ENCODE peak calls at places on chromosomes 11 and 22, in five cellular contexts. Y, R, G, K and Q are unnamed samples.

GRCh38 chr11:126329644-126330200 is 25.8 kb upstream of the ST3GAL4 start:
- DNase-seq in K (no peak), Y (no peak), G (no peak), R (no peak), Q (no peak)

GRCh38 chr22:46072030-46072881 is 78.1 kb upstream of the PPARA start:
- DNase-seq in G (peak), R (peak), K (peak), Y (peak), Q (peak)

GRCh38 chr11:28701760-28702449 is 593.7 kb downstream of the METTL15 start:
- DNase-seq in R (no peak), K (peak), G (peak), Y (no peak), Q (no peak)

GRCh38 chr22:23203452-23204124 is 23.3 kb downstream of the BCR start:
- DNase-seq in Y (no peak), K (no peak), G (no peak), R (no peak), Q (no peak)

GRCh38 chr11:73323464-73323863 is 15.4 kb downstream of the ARHGEF17 start:
- DNase-seq in K (no peak), R (no peak), G (peak), Y (peak), Q (peak)

GRCh38 chr22:47295226-47295901 is 532.9 kb downstream of the TBC1D22A start:
- DNase-seq in R (no peak), Y (no peak), K (no peak), G (peak), Q (no peak)

GRCh38 chr11:119029340-119030028 is 1.2 kb downstream of the SLC37A4 start:
- DNase-seq in Y (no peak), G (peak), R (no peak), K (peak), Q (no peak)

GRCh38 chr11:86670179-86670578 is 2.2 kb downstream of the ME3 start:
- DNase-seq in Y (peak), K (peak), R (no peak), G (no peak), Q (no peak)

GRCh38 chr11:61776561-61777075 is 15.8 kb downstream of the TMEM258 start:
- DNase-seq in G (peak), K (peak), Y (peak), R (no peak), Q (no peak)

GRCh38 chr11:56624661-56625110 is 10.0 kb upstream of the OR5M1 start:
- DNase-seq in Y (peak), K (peak), R (no peak), G (no peak), Q (no peak)

GRCh38 chr11:126669416-126669815 is 313.9 kb downstream of the ST3GAL4 start:
- DNase-seq in K (no peak), G (no peak), Y (peak), R (no peak), Q (no peak)

GRCh38 chr11:116691779-116692178 is 81.0 kb downstream of the BUD13 start:
- DNase-seq in R (peak), Y (peak), K (no peak), G (peak), Q (no peak)

GRCh38 chr22:30541979-30542810 is 4.3 kb downstream of the SEC14L6 start:
- DNase-seq in K (no peak), G (peak), Y (no peak), R (no peak), Q (peak)

GRCh38 chr22:33869946-33870345 is 50.3 kb downstream of the LARGE1 start:
- DNase-seq in Y (no peak), K (no peak), R (no peak), G (no peak), Q (no peak)

GRCh38 chr22:40094449-40094848 is 83.3 kb upstream of the TNRC6B start:
- DNase-seq in K (no peak), R (no peak), Y (peak), G (no peak), Q (no peak)

GRCh38 chr11:17267576-17267975 is 9.0 kb upstream of the NUCB2 start:
- DNase-seq in Y (no peak), K (peak), R (no peak), G (no peak), Q (no peak)

GRCh38 chr22:48489551-48490512 is 1337.8 kb downstream of the BRD1 start:
- DNase-seq in R (no peak), G (peak), Y (no peak), K (no peak), Q (no peak)

GRCh38 chr22:39592104-39593060 is 21.8 kb downstream of the CACNA1I start:
- DNase-seq in Y (peak), R (no peak), K (peak), G (peak), Q (no peak)

GRCh38 chr11:72808415-72808814 is 5.8 kb upstream of the ATG16L2 start:
- DNase-seq in Y (peak), R (no peak), K (no peak), G (no peak), Q (no peak)

GRCh38 chr22:44091021-44091721 is 67.1 kb downstream of the PARVB start:
- DNase-seq in Y (peak), G (no peak), K (no peak), R (no peak), Q (no peak)
- TF ChIP-seq CTCF in Y (peak), G (no peak), K (peak), R (no peak), Q (peak)

GRCh38 chr11:93361435-93361834 is 30.9 kb downstream of the DEUP1 start:
- DNase-seq in R (no peak), G (no peak), Y (no peak), K (no peak), Q (no peak)
- TF ChIP-seq CTCF in R (no peak), G (no peak), Y (no peak), K (peak), Q (peak)

GRCh38 chr22:31630331-31631329 is 31.4 kb downstream of the PISD start:
- DNase-seq in Y (peak), R (peak), K (peak), G (peak), Q (peak)
- TF ChIP-seq CTCF in Y (no peak), R (peak), K (no peak), G (no peak), Q (no peak)

DNA sequence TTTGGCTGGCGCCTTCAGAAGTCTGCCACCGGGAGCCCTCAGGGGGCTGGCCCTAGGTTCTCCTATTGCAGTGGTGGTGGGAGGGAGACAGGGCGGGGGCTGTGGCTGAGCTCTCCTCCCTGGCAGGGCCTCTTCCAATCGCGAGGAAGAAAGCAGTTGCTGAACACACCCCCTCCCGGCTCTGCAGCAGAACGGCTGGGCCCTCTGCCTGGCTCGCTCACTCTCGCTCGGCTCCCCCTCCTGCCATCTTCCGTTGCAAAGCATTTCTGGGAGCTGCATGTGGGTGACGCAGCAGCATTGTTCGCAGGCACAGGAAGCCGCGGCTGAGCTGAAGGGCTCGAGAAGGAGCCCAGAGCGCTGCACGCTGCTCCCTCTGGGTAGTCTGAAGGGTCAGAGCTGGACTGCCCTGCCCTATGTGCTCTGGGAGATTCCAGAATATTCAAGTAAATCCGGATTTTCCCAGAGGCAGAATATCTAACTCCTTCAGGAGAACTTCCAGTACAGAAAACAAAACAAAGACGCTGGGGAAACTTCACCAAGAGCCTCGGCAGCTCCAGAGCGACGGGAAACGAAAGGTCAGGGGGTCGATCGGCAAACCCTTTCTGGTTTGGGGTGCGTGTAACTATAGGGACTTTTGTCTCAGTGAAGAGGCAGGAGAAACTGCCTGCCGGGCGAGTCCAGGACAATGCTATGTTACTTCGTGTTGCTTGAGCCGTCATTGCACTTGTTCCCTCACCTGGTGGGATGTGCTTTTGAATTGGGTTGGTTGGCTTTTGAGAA is 26.3 kb upstream of the GRK2 start:
- DNase-seq in K (peak), G (peak), R (peak), Y (peak), Q (peak)
- TF ChIP-seq CTCF in K (no peak), G (no peak), R (peak), Y (peak), Q (no peak)

GRCh38 chr11:46383974-46384701 is 2.7 kb downstream of the MDK start:
- DNase-seq in G (no peak), R (no peak), Y (no peak), K (no peak), Q (no peak)

GRCh38 chr11:46381836-46382643 is 571 bp downstream of the MDK start:
- DNase-seq in R (no peak), Y (no peak), G (no peak), K (no peak), Q (peak)

GRCh38 chr11:46381046-46381835 is at the start of gene MDK:
- DNase-seq in K (no peak), G (peak), R (no peak), Y (no peak), Q (peak)

GRCh38 chr11:46383404-46383758 is 1.9 kb downstream of the MDK start:
- DNase-seq in Y (no peak), R (no peak), K (no peak), G (no peak), Q (no peak)

DNA sequence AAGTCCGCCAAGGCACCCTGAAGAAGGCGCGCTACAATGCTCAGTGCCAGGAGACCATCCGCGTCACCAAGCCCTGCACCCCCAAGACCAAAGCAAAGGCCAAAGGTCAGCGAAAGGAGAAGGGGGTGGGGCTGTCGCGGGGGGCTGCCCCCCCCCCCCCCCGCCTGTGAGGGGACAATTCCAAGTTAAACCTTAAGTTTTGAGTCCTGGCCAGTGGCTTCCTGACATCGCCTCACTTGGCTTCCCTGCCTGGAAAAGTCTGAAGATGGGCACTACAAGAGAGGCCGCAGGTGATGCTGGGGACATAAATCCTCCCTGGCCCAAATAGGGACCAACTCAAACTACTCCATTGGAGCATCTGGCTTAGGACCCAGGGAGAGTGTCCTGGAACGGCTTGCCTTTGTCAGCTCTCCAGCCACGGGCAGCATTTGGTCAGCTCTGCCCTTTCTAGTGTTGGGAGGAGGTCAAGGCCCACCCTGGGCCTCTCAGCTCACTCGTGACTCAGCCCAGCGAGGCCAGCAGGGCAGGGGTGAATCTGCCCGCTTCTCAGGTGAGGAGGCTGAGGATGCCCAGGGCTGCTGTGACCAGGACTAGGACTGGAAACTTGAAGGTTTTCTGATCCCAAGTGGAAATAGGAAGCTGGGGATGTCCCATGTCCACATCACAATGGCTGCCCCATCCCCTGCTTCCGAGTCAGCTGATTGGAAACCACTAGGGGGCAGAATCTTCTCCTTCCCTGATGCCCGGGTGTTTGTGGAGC is 1.4 kb downstream of the MDK start:
- DNase-seq in G (no peak), K (peak), R (no peak), Y (peak), Q (no peak)
- TF ChIP-seq CTCF in G (no peak), K (peak), R (peak), Y (peak), Q (peak)

GRCh38 chr22:27676545-27677188 is 124.9 kb downstream of the MN1 start:
- DNase-seq in Y (peak), K (no peak), R (no peak), G (no peak), Q (no peak)

GRCh38 chr22:27674524-27674923 is 127.0 kb downstream of the MN1 start:
- DNase-seq in Y (no peak), G (no peak), K (no peak), R (no peak), Q (no peak)

GRCh38 chr22:27672721-27673387 is 128.7 kb downstream of the MN1 start:
- DNase-seq in R (no peak), K (no peak), Y (no peak), G (no peak), Q (no peak)

GRCh38 chr22:27671413-27671721 is 130.2 kb downstream of the MN1 start:
- DNase-seq in Y (no peak), R (no peak), K (no peak), G (no peak), Q (no peak)

GRCh38 chr22:27673839-27674238 is 127.7 kb downstream of the MN1 start:
- DNase-seq in K (no peak), G (no peak), R (no peak), Y (no peak), Q (no peak)
- TF ChIP-seq CTCF in K (no peak), G (no peak), R (no peak), Y (no peak), Q (no peak)

GRCh38 chr11:65433657-65434056 is 11.1 kb downstream of the NEAT1 start:
- DNase-seq in K (no peak), R (no peak), Y (peak), G (no peak), Q (no peak)

GRCh38 chr11:65431452-65432132 is 9.0 kb downstream of the NEAT1 start:
- DNase-seq in K (no peak), Y (peak), R (peak), G (no peak), Q (no peak)

GRCh38 chr11:65434057-65434666 is 11.6 kb downstream of the NEAT1 start:
- DNase-seq in G (no peak), Y (peak), K (no peak), R (no peak), Q (no peak)

GRCh38 chr11:65432133-65432650 is 9.6 kb downstream of the NEAT1 start:
- DNase-seq in R (no peak), Y (peak), K (no peak), G (no peak), Q (no peak)

DNA sequence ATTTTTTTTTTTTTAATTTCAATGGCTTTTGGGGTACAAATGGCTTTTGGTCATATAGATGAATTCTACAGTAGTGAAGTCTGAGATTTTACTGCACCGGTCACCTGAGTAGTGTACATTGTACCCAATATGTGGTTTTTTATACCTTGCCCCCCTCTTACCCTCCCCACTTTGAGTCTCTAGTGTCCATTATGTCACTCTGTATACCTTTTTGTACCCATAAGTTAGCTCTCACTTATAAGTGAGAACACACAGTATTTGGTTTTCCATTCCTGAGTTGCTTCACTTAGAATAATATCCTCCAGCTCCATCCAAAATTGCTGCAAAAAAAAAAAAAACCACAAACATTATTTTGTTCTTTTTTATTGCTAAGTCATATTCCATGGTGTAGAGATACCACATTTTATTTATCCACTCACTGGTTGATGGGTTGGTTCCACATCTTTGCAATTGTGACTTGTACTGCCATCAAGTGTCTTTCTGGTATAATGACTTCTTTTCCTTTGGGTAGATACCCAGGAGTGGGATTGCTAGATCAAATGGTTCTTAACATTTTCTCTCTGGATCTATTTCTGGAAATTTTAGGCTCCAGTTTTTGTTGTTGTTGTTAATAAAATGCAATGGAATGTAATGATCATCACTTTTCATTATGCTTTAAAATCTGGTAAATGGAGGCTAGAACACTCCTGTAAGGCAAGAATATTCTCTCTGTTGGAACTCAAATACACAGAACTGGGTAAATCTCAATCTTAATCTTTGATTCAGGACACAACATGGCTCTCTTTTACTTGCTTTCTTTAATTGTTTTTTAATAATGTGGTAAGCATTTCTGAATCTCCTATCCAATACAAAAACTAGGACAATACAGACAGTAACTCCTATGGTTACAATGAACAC is 10.3 kb downstream of the NEAT1 start:
- DNase-seq in Y (peak), K (no peak), R (no peak), G (no peak), Q (no peak)
- TF ChIP-seq CTCF in Y (no peak), K (peak), R (no peak), G (no peak), Q (no peak)

DNA sequence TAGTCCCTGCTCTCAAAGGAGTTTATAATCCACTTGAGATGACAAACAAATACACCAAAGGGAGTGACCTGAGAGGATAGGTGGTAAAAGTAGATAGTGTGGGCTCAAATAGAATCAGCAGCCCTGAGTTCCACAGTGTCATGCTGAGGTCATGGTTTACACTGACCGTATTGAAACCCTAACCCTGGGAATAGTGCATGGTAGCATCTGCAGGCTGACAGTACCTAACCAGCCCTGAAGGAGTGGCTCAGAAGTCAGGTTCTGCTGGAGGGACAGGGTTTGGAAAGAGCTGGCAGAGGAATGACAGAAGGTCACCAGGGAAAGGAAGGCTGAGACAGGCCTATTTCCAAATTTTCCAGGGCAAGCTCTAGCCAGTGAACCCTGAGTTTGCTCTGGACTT is 9.2 kb upstream of the TMPRSS5 start:
- DNase-seq in G (no peak), R (no peak), K (no peak), Y (no peak), Q (no peak)
- TF ChIP-seq CTCF in G (no peak), R (no peak), K (no peak), Y (no peak), Q (no peak)

DNA sequence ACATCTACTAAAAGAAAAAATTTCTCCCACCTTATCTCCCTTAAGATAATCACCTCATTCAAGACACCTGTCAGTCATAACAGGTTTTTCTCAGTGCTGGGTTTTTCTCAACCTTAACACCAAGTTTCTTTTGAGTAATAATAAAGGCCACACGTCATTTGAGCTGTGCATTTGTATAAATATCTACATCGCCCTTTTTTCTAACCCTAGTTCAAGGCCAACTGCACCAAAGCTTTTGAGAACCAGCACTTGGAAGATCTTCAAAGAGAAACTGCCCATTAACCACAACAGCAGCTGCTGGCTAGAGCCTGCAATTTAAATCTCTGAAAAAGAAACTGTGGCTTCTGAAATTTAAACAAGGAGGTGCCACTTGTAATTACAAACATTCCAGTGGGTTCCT is 6.9 kb downstream of the CADM1 start:
- DNase-seq in R (no peak), Y (no peak), G (no peak), K (no peak), Q (no peak)
- TF ChIP-seq CTCF in R (no peak), Y (no peak), G (no peak), K (no peak), Q (no peak)